ENCODE peak calls at places on chromosomes 4 and X, in five cellular contexts. One of them, this sample, is unnamed.

GRCh38 chrX:41515376-41515775 is 68.2 kb downstream of the NYX start:
- DNase-seq in pancreas: peak
- DNase-seq in AG10803: no peak
- DNase-seq in left ventricle myocardium inferior: no peak
- DNase-seq in right cardiac atrium: no peak
- DNase-seq in this sample: no peak

GRCh38 chr4:14607578-14607977 is 394.7 kb upstream of the CPEB2 start:
- DNase-seq in AG10803: no peak
- DNase-seq in right cardiac atrium: no peak
- DNase-seq in pancreas: no peak
- DNase-seq in left ventricle myocardium inferior: no peak
- DNase-seq in this sample: no peak

GRCh38 chr4:138875886-138876608 is 139.5 kb upstream of the NOCT start:
- DNase-seq in pancreas: no peak
- DNase-seq in AG10803: peak
- DNase-seq in right cardiac atrium: no peak
- DNase-seq in left ventricle myocardium inferior: no peak
- DNase-seq in this sample: no peak

GRCh38 chr4:127012549-127012948 is 620.2 kb upstream of the INTU start:
- DNase-seq in left ventricle myocardium inferior: no peak
- DNase-seq in right cardiac atrium: no peak
- DNase-seq in pancreas: no peak
- DNase-seq in AG10803: peak
- DNase-seq in this sample: no peak

GRCh38 chr4:80143305-80143679 is 54.0 kb upstream of the PRDM8 start:
- DNase-seq in right cardiac atrium: no peak
- DNase-seq in left ventricle myocardium inferior: no peak
- DNase-seq in pancreas: no peak
- DNase-seq in AG10803: no peak
- DNase-seq in this sample: peak

GRCh38 chrX:141278306-141278705 is 36.0 kb upstream of the SPANXC start:
- DNase-seq in AG10803: peak
- DNase-seq in right cardiac atrium: no peak
- DNase-seq in left ventricle myocardium inferior: no peak
- DNase-seq in pancreas: no peak
- DNase-seq in this sample: peak

GRCh38 chr4:151428346-151428745 is 19.4 kb downstream of the FHIP1A start:
- DNase-seq in pancreas: no peak
- DNase-seq in left ventricle myocardium inferior: no peak
- DNase-seq in right cardiac atrium: no peak
- DNase-seq in AG10803: no peak
- DNase-seq in this sample: no peak

GRCh38 chrX:11533211-11533651 is 132.5 kb downstream of the ARHGAP6 start:
- DNase-seq in pancreas: no peak
- DNase-seq in right cardiac atrium: no peak
- DNase-seq in AG10803: peak
- DNase-seq in left ventricle myocardium inferior: no peak
- DNase-seq in this sample: peak

GRCh38 chrX:139559383-139560042 is 29.0 kb downstream of the F9 start:
- DNase-seq in right cardiac atrium: no peak
- DNase-seq in left ventricle myocardium inferior: no peak
- DNase-seq in AG10803: peak
- DNase-seq in pancreas: peak
- DNase-seq in this sample: peak

GRCh38 chr4:121070274-121070673 is 2.1 kb downstream of the NDNF start:
- DNase-seq in left ventricle myocardium inferior: no peak
- DNase-seq in pancreas: no peak
- DNase-seq in right cardiac atrium: no peak
- DNase-seq in AG10803: no peak
- DNase-seq in this sample: no peak

GRCh38 chr4:4430492-4431195 is 43.7 kb downstream of the NSG1 start:
- DNase-seq in AG10803: peak
- DNase-seq in left ventricle myocardium inferior: no peak
- DNase-seq in right cardiac atrium: no peak
- DNase-seq in pancreas: no peak
- DNase-seq in this sample: peak

GRCh38 chr4:7151668-7152227 is 40.6 kb upstream of the SORCS2 start:
- DNase-seq in left ventricle myocardium inferior: no peak
- DNase-seq in pancreas: no peak
- DNase-seq in AG10803: no peak
- DNase-seq in right cardiac atrium: no peak
- DNase-seq in this sample: peak

GRCh38 chr4:163109967-163110366 is 56.7 kb downstream of the NAF1 start:
- DNase-seq in right cardiac atrium: no peak
- DNase-seq in left ventricle myocardium inferior: no peak
- DNase-seq in AG10803: no peak
- DNase-seq in pancreas: no peak
- DNase-seq in this sample: no peak

GRCh38 chr4:39255266-39255665 is 72.9 kb downstream of the WDR19 start:
- DNase-seq in pancreas: no peak
- DNase-seq in right cardiac atrium: no peak
- DNase-seq in left ventricle myocardium inferior: no peak
- DNase-seq in AG10803: peak
- DNase-seq in this sample: no peak

GRCh38 chr4:174538123-174538875 is 16.0 kb upstream of the HPGD start:
- DNase-seq in AG10803: no peak
- DNase-seq in left ventricle myocardium inferior: no peak
- DNase-seq in pancreas: no peak
- DNase-seq in right cardiac atrium: no peak
- DNase-seq in this sample: no peak

GRCh38 chr4:41324861-41325260 is 68.1 kb downstream of the UCHL1 start:
- DNase-seq in right cardiac atrium: no peak
- DNase-seq in left ventricle myocardium inferior: no peak
- DNase-seq in pancreas: no peak
- DNase-seq in AG10803: no peak
- DNase-seq in this sample: no peak

GRCh38 chrX:331772-332495 is 13.3 kb upstream of the GTPBP6 start:
- DNase-seq in pancreas: no peak
- DNase-seq in AG10803: no peak
- DNase-seq in left ventricle myocardium inferior: peak
- DNase-seq in right cardiac atrium: peak
- DNase-seq in this sample: no peak
- H3K4me3 ChIP-seq in pancreas: no peak
- H3K4me3 ChIP-seq in AG10803: peak
- H3K4me3 ChIP-seq in left ventricle myocardium inferior: peak
- H3K4me3 ChIP-seq in right cardiac atrium: no peak
- H3K4me3 ChIP-seq in this sample: no peak

GRCh38 chr4:1571986-1572385 is 112.1 kb downstream of the FAM53A start:
- DNase-seq in AG10803: no peak
- DNase-seq in pancreas: no peak
- DNase-seq in right cardiac atrium: peak
- DNase-seq in left ventricle myocardium inferior: no peak
- DNase-seq in this sample: no peak

GRCh38 chr4:1572964-1573720 is 111.0 kb downstream of the FAM53A start:
- DNase-seq in right cardiac atrium: no peak
- DNase-seq in pancreas: no peak
- DNase-seq in left ventricle myocardium inferior: no peak
- DNase-seq in AG10803: no peak
- DNase-seq in this sample: no peak

GRCh38 chr4:1571165-1571908 is 112.8 kb downstream of the FAM53A start:
- DNase-seq in right cardiac atrium: peak
- DNase-seq in left ventricle myocardium inferior: no peak
- DNase-seq in pancreas: no peak
- DNase-seq in AG10803: no peak
- DNase-seq in this sample: no peak

GRCh38 chr4:1573830-1574459 is 110.2 kb downstream of the FAM53A start:
- DNase-seq in pancreas: no peak
- DNase-seq in right cardiac atrium: peak
- DNase-seq in AG10803: no peak
- DNase-seq in left ventricle myocardium inferior: no peak
- DNase-seq in this sample: no peak

GRCh38 chr4:1572521-1572920 is 111.6 kb downstream of the FAM53A start:
- DNase-seq in right cardiac atrium: peak
- DNase-seq in AG10803: no peak
- DNase-seq in left ventricle myocardium inferior: no peak
- DNase-seq in pancreas: no peak
- DNase-seq in this sample: no peak
- H3K4me3 ChIP-seq in right cardiac atrium: no peak
- H3K4me3 ChIP-seq in AG10803: no peak
- H3K4me3 ChIP-seq in left ventricle myocardium inferior: no peak
- H3K4me3 ChIP-seq in pancreas: no peak
- H3K4me3 ChIP-seq in this sample: no peak

GRCh38 chrX:119943185-119943988 is at the start of gene NKAP:
- DNase-seq in pancreas: peak
- DNase-seq in AG10803: peak
- DNase-seq in right cardiac atrium: peak
- DNase-seq in left ventricle myocardium inferior: peak
- DNase-seq in this sample: peak
- H3K4me3 ChIP-seq in pancreas: peak
- H3K4me3 ChIP-seq in AG10803: peak
- H3K4me3 ChIP-seq in right cardiac atrium: peak
- H3K4me3 ChIP-seq in left ventricle myocardium inferior: peak
- H3K4me3 ChIP-seq in this sample: peak

DNA sequence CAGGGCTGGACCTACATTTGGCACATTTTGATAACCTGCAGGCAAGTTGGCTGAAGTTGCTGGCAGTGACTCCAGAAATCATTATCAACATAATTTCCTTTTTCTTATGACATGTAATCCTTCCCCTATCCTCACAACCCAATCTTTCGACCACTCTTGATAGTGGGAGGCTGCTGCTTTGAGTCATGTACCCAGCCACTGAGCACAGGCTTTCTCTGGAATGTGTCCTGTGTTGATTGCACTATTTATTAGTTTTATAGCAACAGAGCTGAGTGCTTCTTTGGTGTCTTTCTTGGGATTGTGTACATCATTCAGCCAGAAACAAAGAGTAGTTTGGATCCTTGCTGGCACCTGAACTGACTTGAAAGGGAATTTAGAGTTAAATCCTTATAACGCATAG is 183.1 kb upstream of the LEF1 start:
- DNase-seq in right cardiac atrium: no peak
- DNase-seq in AG10803: peak
- DNase-seq in left ventricle myocardium inferior: no peak
- DNase-seq in pancreas: no peak
- DNase-seq in this sample: no peak
- H3K4me3 ChIP-seq in right cardiac atrium: no peak
- H3K4me3 ChIP-seq in AG10803: no peak
- H3K4me3 ChIP-seq in left ventricle myocardium inferior: no peak
- H3K4me3 ChIP-seq in pancreas: no peak
- H3K4me3 ChIP-seq in this sample: no peak

DNA sequence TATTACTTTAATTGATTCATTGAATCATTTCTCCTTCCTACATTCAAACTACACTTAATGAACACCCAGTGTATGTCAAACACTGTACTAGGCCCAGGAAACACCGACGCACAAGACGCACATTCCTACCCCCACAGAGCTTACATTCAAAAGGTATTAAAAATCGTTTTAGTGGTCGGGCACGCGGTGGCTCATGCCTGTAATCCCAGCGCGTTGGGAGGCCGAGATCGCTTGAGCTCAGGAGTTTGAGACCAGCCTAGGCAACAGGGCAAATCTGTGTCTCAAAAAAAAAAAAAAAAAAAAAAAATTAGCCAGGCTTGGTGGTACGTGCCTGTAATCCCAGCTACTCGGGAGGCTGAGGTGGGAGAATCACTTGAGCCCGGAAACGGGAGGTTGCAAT is 6.4 kb upstream of the NEUROG2 start:
- DNase-seq in AG10803: no peak
- DNase-seq in right cardiac atrium: no peak
- DNase-seq in pancreas: no peak
- DNase-seq in left ventricle myocardium inferior: no peak
- DNase-seq in this sample: no peak
- H3K4me3 ChIP-seq in AG10803: no peak
- H3K4me3 ChIP-seq in right cardiac atrium: no peak
- H3K4me3 ChIP-seq in pancreas: no peak
- H3K4me3 ChIP-seq in left ventricle myocardium inferior: no peak
- H3K4me3 ChIP-seq in this sample: no peak

GRCh38 chrX:10172867-10173266 is 16.1 kb downstream of the CLCN4 start:
- DNase-seq in right cardiac atrium: no peak
- DNase-seq in pancreas: no peak
- DNase-seq in left ventricle myocardium inferior: no peak
- DNase-seq in AG10803: peak
- DNase-seq in this sample: no peak
- H3K4me3 ChIP-seq in right cardiac atrium: no peak
- H3K4me3 ChIP-seq in pancreas: no peak
- H3K4me3 ChIP-seq in left ventricle myocardium inferior: no peak
- H3K4me3 ChIP-seq in AG10803: no peak
- H3K4me3 ChIP-seq in this sample: no peak

GRCh38 chr4:158770671-158771070 is 1.8 kb downstream of the FNIP2 start:
- DNase-seq in AG10803: no peak
- DNase-seq in right cardiac atrium: no peak
- DNase-seq in pancreas: no peak
- DNase-seq in left ventricle myocardium inferior: no peak
- DNase-seq in this sample: no peak
- H3K4me3 ChIP-seq in AG10803: no peak
- H3K4me3 ChIP-seq in right cardiac atrium: peak
- H3K4me3 ChIP-seq in pancreas: no peak
- H3K4me3 ChIP-seq in left ventricle myocardium inferior: peak
- H3K4me3 ChIP-seq in this sample: no peak

DNA sequence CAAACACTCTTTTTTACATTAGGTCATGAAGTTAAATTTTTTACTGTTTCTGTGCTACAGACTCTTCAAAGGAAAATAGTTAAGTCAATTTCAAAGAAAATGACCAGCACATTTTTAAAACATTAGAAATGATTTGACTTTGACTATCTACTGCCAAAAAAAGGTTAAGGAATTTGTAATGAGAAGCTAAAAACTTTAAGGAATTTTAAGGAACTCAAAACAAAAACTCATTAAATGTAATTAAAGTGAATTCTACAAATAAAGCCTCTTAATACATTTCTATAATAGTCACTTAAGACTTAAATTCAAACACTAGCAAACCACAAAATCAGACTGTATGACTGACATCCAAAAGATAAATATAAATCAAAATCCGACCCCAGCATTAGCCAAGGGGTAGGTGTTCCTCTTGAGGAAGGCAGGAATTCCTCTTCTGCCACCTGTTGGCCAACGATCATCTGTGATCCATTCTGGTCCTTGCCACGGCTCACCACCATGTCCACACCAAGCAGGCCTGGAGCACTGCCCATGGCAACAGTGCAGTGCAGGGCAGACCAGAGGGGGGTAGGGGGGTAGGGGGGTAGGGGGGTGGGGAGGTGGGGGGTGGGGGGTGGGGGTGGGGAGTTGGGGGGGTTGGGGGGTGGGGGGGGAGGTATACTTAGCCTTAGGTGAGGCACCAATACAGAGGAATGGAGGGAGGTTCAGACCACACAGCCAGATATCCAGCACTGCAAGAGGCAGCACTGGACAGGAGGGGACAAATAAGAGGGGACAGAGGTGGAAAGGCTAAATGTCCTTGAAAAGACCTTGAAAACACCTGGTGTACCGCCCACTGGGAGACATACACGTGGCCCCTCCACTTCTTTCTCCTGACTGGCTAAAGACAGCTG is 287.4 kb downstream of the CHIC1 start:
- DNase-seq in right cardiac atrium: peak
- DNase-seq in left ventricle myocardium inferior: no peak
- DNase-seq in pancreas: no peak
- DNase-seq in AG10803: peak
- DNase-seq in this sample: peak
- H3K4me3 ChIP-seq in right cardiac atrium: no peak
- H3K4me3 ChIP-seq in left ventricle myocardium inferior: no peak
- H3K4me3 ChIP-seq in pancreas: no peak
- H3K4me3 ChIP-seq in AG10803: no peak
- H3K4me3 ChIP-seq in this sample: no peak